ENCODE peak calls at places on chromosomes 6 and 20, in six cellular contexts. J is PC-9, U is neural progenitor cell, Y is GM23248, D is MM.1S, Q is PC-3. N is an unnamed sample.

GRCh38 chr6:121823437-121823851 is 388.0 kb downstream of the GJA1 start:
- DNase-seq in D (no peak), U (peak; percentile 65), Y (peak; percentile 51), J (peak; percentile 1), Q (no peak), N (peak; percentile 84)

GRCh38 chr6:154289818-154290508 is 66.6 kb downstream of the IPCEF1 start:
- DNase-seq in D (no peak), Y (no peak), Q (peak; percentile 10), U (no peak), J (peak; percentile 7), N (no peak)

GRCh38 chr6:158080849-158081656 is 87.0 kb downstream of the SERAC1 start:
- DNase-seq in Q (no peak), Y (no peak), D (no peak), J (no peak), U (no peak), N (no peak)

GRCh38 chr6:28719275-28719940 is 193.7 kb downstream of the GPX5 start:
- DNase-seq in Y (peak; percentile 42), U (no peak), D (no peak), Q (peak; percentile 62), J (no peak), N (peak; percentile 72)

GRCh38 chr6:53375851-53376250 is 27.1 kb upstream of the ELOVL5 start:
- DNase-seq in J (no peak), Q (no peak), D (no peak), Y (peak; percentile 13), U (no peak), N (no peak)

GRCh38 chr20:11716239-11716944 is 201.3 kb upstream of the BTBD3 start:
- DNase-seq in D (no peak), J (peak; percentile 12), Q (peak; percentile 61), Y (peak; percentile 82), U (peak; percentile 64), N (peak; percentile 89)

GRCh38 chr6:24357336-24358218 is at the start of gene DCDC2:
- DNase-seq in Q (no peak), D (no peak), J (peak; percentile 83), U (peak; percentile 6), Y (peak; percentile 29), N (peak; percentile 78)

GRCh38 chr6:131792091-131792496 is 15.7 kb upstream of the ENPP1 start:
- DNase-seq in J (no peak), U (peak; percentile 52), Y (peak; percentile 55), D (no peak), Q (peak; percentile 42), N (peak; percentile 48)

GRCh38 chr6:36136034-36136433 is 5.7 kb downstream of the MAPK13 start:
- DNase-seq in Q (no peak), D (no peak), J (no peak), U (no peak), Y (no peak), N (no peak)

GRCh38 chr6:167652701-167653095 is 174.0 kb upstream of the AFDN start:
- DNase-seq in Y (no peak), U (no peak), J (no peak), D (no peak), Q (no peak), N (no peak)

GRCh38 chr6:132919476-132919875 is 105.1 kb downstream of the RPS12 start:
- DNase-seq in J (peak; percentile 71), Y (peak; percentile 95), U (no peak), Q (peak; percentile 70), D (no peak), N (peak; percentile 5)

GRCh38 chr6:43506667-43507471 is 3.3 kb downstream of the LRRC73 start:
- DNase-seq in Y (peak; percentile 83), D (peak; percentile 76), J (peak; percentile 77), Q (peak; percentile 89), U (peak; percentile 82), N (peak; percentile 91)

GRCh38 chr6:85472744-85473143 is 22.9 kb downstream of the NT5E start:
- DNase-seq in J (no peak), Q (peak; percentile 68), D (no peak), U (no peak), Y (no peak), N (no peak)

GRCh38 chr6:73879466-73879865 is 183.5 kb downstream of the CD109 start:
- DNase-seq in D (no peak), Y (no peak), Q (no peak), U (no peak), J (no peak), N (no peak)

GRCh38 chr6:45625191-45625664 is 247.5 kb upstream of the SUPT3H start:
- DNase-seq in Y (peak; percentile 88), U (no peak), J (no peak), D (no peak), Q (peak; percentile 77), N (no peak)

GRCh38 chr6:159107451-159108260 is 61.5 kb upstream of the FNDC1 start:
- DNase-seq in D (peak; percentile 51), J (no peak), Y (no peak), Q (no peak), U (no peak), N (no peak)

GRCh38 chr6:116393430-116393829 is 22.7 kb downstream of the DSE start:
- DNase-seq in D (no peak), U (no peak), Q (no peak), J (no peak), Y (no peak), N (no peak)

GRCh38 chr20:2837561-2837960 is 2.9 kb downstream of the PCED1A start:
- DNase-seq in Y (no peak), Q (no peak), J (no peak), D (no peak), U (no peak), N (no peak)

GRCh38 chr20:23241416-23241815 is 109.2 kb upstream of the NXT1 start:
- DNase-seq in Q (no peak), Y (no peak), J (no peak), U (no peak), D (no peak), N (no peak)

GRCh38 chr6:7047966-7048365 is 59.8 kb upstream of the RREB1 start:
- DNase-seq in Y (peak; percentile 20), D (no peak), J (no peak), Q (peak; percentile 55), U (no peak), N (no peak)

GRCh38 chr20:22921595-22922421 is 113.3 kb upstream of the SSTR4 start:
- DNase-seq in D (no peak), Q (peak; percentile 95), Y (peak; percentile 75), U (no peak), J (peak; percentile 43), N (no peak)

GRCh38 chr6:29510202-29510601 is 22.4 kb upstream of the MAS1L start:
- DNase-seq in Q (peak; percentile 3), Y (no peak), D (no peak), J (no peak), U (peak; percentile 48), N (peak; percentile 23)

GRCh38 chr20:4814696-4815252 is 93.1 kb downstream of the PRND start:
- DNase-seq in Q (no peak), U (no peak), D (peak; percentile 11), Y (no peak), J (no peak), N (no peak)

GRCh38 chr20:830011-830521 is 3.4 kb upstream of the FAM110A start:
- DNase-seq in D (no peak), Y (peak; percentile 86), Q (no peak), U (no peak), J (no peak), N (no peak)

GRCh38 chr6:108627692-108628565 is 67.2 kb downstream of the FOXO3 start:
- DNase-seq in J (no peak), Q (peak; percentile 14), Y (peak; percentile 39), U (no peak), D (no peak), N (no peak)

GRCh38 chr6:132960720-132961119 is 146.4 kb downstream of the RPS12 start:
- DNase-seq in Q (peak; percentile 92), U (no peak), D (no peak), Y (no peak), J (peak; percentile 44), N (no peak)

GRCh38 chr6:49806145-49806544 is 19.1 kb upstream of the PGK2 start:
- DNase-seq in Y (no peak), U (no peak), Q (no peak), D (no peak), J (no peak), N (no peak)

GRCh38 chr6:41682056-41682477 is 43.8 kb downstream of the MDFI start:
- DNase-seq in J (peak; percentile 92), Y (peak; percentile 94), Q (peak; percentile 90), U (peak; percentile 96), D (peak; percentile 62), N (peak; percentile 98)

GRCh38 chr6:41683460-41684310 is 45.4 kb downstream of the MDFI start:
- DNase-seq in Q (peak; percentile 71), J (peak; percentile 72), U (peak; percentile 91), Y (peak; percentile 91), D (peak; percentile 42), N (peak; percentile 86)

GRCh38 chr6:41682966-41683459 is 44.7 kb downstream of the MDFI start:
- DNase-seq in Y (peak; percentile 53), Q (no peak), J (no peak), D (no peak), U (no peak), N (peak; percentile 37)

GRCh38 chr6:41684311-41685182 is 46.3 kb downstream of the MDFI start:
- DNase-seq in Y (no peak), D (no peak), J (no peak), Q (no peak), U (no peak), N (no peak)

DNA sequence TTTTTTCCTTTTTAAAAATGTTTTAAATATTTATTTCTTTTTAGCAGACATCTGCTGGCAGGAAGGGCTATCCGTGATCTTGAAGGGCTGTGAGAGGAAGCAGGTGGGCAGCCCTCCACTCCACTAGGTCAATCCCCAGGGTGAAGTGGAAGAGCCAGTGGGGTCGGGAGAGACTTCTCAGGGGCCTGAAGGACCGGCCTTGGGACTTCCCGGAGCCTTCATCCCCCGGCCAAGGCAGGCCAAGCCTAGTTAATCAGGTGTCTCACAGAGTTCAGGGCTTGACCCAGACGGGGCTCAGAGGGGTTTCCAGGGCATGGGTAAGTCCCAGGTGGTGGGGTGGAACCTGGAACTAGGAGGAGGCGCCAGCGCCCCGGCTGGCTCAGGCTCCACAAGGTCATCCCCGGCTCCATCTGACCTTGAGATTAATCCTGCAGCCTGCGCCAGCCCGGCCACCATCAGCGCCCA is 44.3 kb downstream of the MDFI start:
- DNase-seq in J (no peak), Y (no peak), U (no peak), D (no peak), Q (no peak), N (peak; percentile 38)
- H3K4me3 ChIP-seq in J (no peak overlapping the region), Y (no peak overlapping the region), U (no peak overlapping the region), D (no peak overlapping the region), Q (no peak overlapping the region), N (peak overlapping the region; percentile 72)

DNA sequence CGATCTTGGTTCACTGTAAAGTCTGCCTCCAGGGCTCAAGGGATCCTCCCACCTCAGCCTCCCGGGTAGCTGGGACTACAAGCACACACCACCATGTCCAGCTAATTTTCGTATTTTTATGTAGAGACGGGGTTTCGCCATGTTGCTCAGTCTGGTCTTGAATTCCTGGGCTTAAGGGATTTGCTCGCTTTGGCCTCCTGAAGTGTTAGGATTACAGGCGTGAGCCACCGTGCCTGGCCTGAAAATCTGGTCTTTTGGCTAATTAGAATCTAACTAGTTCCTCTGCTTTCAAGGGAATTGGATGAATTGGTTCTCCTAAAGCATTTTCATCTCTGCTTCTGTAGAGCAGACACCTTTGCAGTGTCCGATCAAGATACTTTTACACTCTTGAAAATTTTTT is 51.3 kb downstream of the NCOA3 start:
- DNase-seq in Q (no peak), D (no peak), J (no peak), Y (no peak), U (no peak), N (no peak)
- H3F3A ChIP-seq in Q (no peaks in the 10 kb centered on the region), D (no peaks in the 10 kb centered on the region), J (peaks cover 36% of the 10 kb centered on the region), Y (no peaks in the 10 kb centered on the region), U (peaks cover 22% of the 10 kb centered on the region), N (no peaks in the 10 kb centered on the region)

GRCh38 chr6:88157106-88157505 is 9.0 kb downstream of the CNR1 start:
- DNase-seq in Y (no peak), U (no peak), Q (no peak), J (no peak), D (no peak), N (peak; percentile 28)
- H3K79me2 ChIP-seq in Y (no peaks in the 10 kb centered on the region), U (no peaks in the 10 kb centered on the region), Q (no peaks in the 10 kb centered on the region), J (no peaks in the 10 kb centered on the region), D (no peaks in the 10 kb centered on the region), N (no peaks in the 10 kb centered on the region)

GRCh38 chr6:151692216-151692615 is 115.3 kb upstream of the ESR1 start:
- DNase-seq in J (no peak), D (no peak), Q (no peak), U (peak; percentile 22), Y (peak; percentile 21), N (no peak)
- H3K4me3 ChIP-seq in J (no peak overlapping the region), D (peak overlapping the region; percentile 61), Q (no peak overlapping the region), U (no peak overlapping the region), Y (peak overlapping the region; percentile 70), N (no peak overlapping the region)

N was measured in GM23338.